ENCODE peak calls at places on chromosomes 16 and 17, in four cellular contexts. H is SK-N-SH, Z is fibroblast of lung, L is mammary epithelial cell. U is an unnamed sample. For H3K4me1, the result is how much of the 10 kb centered on the place peaks cover.

GRCh38 chr17:29036584-29036983 is 6.4 kb upstream of the PIPOX start:
- DNase-seq in H (no peak), Z (no peak), L (no peak), U (no peak)

GRCh38 chr16:27918755-27919154 is 144.8 kb downstream of the GSG1L start:
- DNase-seq in H (no peak), Z (peak), L (peak), U (no peak)

GRCh38 chr17:7848665-7849184 is 6.1 kb upstream of the TMEM88 start:
- DNase-seq in H (no peak), Z (no peak), L (no peak), U (no peak)

GRCh38 chr16:49027420-49027819 is 254.2 kb downstream of the CBLN1 start:
- DNase-seq in Z (no peak), L (no peak), H (no peak), U (no peak)

GRCh38 chr17:18182978-18183333 is 672 bp upstream of the ALKBH5 start:
- DNase-seq in H (peak), L (no peak), Z (peak), U (peak)

GRCh38 chr17:5203908-5204294 is 12.2 kb upstream of the ZNF594 start:
- DNase-seq in H (no peak), L (peak), Z (peak), U (no peak)

GRCh38 chr17:8162232-8162996 is at the start of gene VAMP2:
- DNase-seq in L (peak), H (peak), Z (peak), U (no peak)

GRCh38 chr17:15123593-15124590 is 141.2 kb downstream of the PMP22 start:
- DNase-seq in H (no peak), L (no peak), Z (peak), U (no peak)

GRCh38 chr17:17355426-17355825 is 52.3 kb downstream of the NT5M start:
- DNase-seq in L (no peak), H (no peak), Z (no peak), U (no peak)

GRCh38 chr16:70289229-70290098 is at the start of gene AARS1:
- DNase-seq in L (peak), H (peak), Z (peak), U (peak)

GRCh38 chr16:70294385-70295029 is 4.5 kb upstream of the DDX19B start:
- DNase-seq in L (no peak), Z (no peak), H (no peak), U (no peak)

GRCh38 chr16:70295634-70296033 is 3.4 kb upstream of the DDX19B start:
- DNase-seq in L (no peak), Z (no peak), H (no peak), U (no peak)

GRCh38 chr16:70290949-70291519 is 1.7 kb upstream of the AARS1 start:
- DNase-seq in H (no peak), L (no peak), Z (no peak), U (no peak)
- H2AFZ ChIP-seq in H (peak), L (peak), Z (no peak), U (no peak)

GRCh38 chr17:49830605-49831004 is 17.3 kb downstream of the TAC4 start:
- DNase-seq in Z (peak), L (no peak), H (no peak), U (no peak)

GRCh38 chr17:49832840-49833599 is 14.8 kb downstream of the TAC4 start:
- DNase-seq in Z (no peak), L (no peak), H (no peak), U (no peak)

GRCh38 chr17:49834118-49834743 is 13.6 kb downstream of the TAC4 start:
- DNase-seq in L (no peak), Z (peak), H (no peak), U (no peak)

GRCh38 chr17:49836111-49837030 is 11.5 kb downstream of the TAC4 start:
- DNase-seq in L (no peak), Z (peak), H (no peak), U (no peak)

DNA sequence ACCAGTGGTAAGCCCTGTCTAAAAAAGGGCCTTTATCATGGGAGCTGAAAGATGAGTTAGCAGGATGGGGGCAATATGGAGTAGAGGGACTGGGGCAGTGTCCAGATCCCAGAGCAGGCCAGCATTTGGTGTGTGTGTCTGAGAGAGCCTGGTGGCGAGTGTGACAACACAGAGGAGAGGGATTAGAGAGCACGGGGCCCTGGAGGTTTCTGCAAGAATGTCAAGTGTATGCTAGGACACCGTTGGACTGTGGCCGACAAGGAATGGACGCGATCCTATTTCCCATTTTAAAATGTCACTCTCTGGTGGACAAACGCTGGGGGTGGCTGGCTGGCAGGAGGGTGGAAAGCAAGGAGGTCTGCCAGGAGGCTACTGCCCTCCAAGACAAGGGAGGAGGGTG is 12.4 kb downstream of the TAC4 start:
- DNase-seq in Z (no peak), L (no peak), H (no peak), U (no peak)
- H3K4me2 ChIP-seq in Z (no peak), L (no peak), H (no peak), U (no peak)

DNA sequence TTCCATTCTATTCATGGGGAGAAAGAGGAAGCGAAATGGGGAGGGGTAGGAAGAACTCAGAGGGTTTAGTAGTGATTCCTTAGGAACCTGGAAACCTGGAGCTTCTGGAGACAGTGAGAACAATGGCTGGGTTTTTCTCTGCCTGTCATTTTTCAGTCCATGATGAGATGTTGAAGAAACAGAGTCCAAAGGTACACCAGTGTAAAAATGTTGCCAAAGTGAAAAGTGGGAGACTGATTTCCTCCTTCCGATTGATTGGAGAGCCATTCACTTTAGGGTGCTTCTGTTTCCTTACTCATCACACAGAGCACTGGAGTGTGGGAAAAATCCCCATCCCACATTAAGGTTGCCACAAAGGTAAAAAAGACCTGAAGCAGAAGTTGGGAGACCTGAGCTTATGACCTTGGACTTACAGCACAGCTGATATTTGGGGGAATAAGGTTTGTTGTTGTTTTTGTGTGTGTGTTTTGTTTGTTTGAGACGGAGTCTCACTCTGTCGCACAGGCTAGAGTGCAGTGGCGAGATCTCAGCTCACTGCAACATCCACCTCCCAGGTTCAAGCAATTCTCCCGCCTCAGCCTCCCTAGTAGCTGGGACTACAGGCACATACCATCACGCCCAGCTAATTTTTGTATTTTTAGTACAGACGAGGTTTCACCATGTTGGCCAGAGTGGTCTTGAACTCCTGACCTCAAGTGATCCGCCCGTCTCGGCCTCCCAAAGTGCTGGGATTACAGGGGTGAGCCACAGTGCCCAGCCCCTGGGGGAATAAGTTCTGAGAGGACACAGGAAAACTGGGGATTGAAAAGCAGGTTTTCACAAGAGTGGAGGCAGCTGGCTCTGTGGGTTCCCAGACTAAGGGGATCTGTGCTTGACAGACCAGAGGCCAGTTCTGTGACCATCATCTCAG is 1.4 kb upstream of the DHX8 start:
- DNase-seq in H (no peak), Z (no peak), L (no peak), U (no peak)
- H3K4me1 ChIP-seq in H (under half), Z (under half), L (under half), U (under half)

GRCh38 chr16:52577130-52577706 is 30.3 kb upstream of the TOX3 start:
- DNase-seq in Z (no peak), L (no peak), H (no peak), U (no peak)

GRCh38 chr16:52578829-52579193 is 31.9 kb upstream of the TOX3 start:
- DNase-seq in L (no peak), H (no peak), Z (no peak), U (no peak)

GRCh38 chr16:52581530-52581929 is 34.6 kb upstream of the TOX3 start:
- DNase-seq in Z (no peak), H (no peak), L (no peak), U (no peak)

GRCh38 chr16:52580488-52580887 is 33.5 kb upstream of the TOX3 start:
- DNase-seq in H (no peak), Z (no peak), L (no peak), U (no peak)

GRCh38 chr16:52578007-52578828 is 31.3 kb upstream of the TOX3 start:
- DNase-seq in Z (no peak), L (no peak), H (no peak), U (no peak)
- H2AFZ ChIP-seq in Z (no peak), L (no peak), H (no peak), U (no peak)

GRCh38 chr17:81428121-81428515 is 32.9 kb downstream of the BAHCC1 start:
- DNase-seq in L (no peak), H (peak), Z (peak), U (no peak)

GRCh38 chr17:81428945-81429344 is 33.7 kb downstream of the BAHCC1 start:
- DNase-seq in H (no peak), L (no peak), Z (no peak), U (no peak)

GRCh38 chr17:81428521-81428920 is 33.3 kb downstream of the BAHCC1 start:
- DNase-seq in L (no peak), H (no peak), Z (no peak), U (no peak)

GRCh38 chr17:81427446-81428120 is 32.3 kb downstream of the BAHCC1 start:
- DNase-seq in Z (no peak), L (no peak), H (peak), U (no peak)

DNA sequence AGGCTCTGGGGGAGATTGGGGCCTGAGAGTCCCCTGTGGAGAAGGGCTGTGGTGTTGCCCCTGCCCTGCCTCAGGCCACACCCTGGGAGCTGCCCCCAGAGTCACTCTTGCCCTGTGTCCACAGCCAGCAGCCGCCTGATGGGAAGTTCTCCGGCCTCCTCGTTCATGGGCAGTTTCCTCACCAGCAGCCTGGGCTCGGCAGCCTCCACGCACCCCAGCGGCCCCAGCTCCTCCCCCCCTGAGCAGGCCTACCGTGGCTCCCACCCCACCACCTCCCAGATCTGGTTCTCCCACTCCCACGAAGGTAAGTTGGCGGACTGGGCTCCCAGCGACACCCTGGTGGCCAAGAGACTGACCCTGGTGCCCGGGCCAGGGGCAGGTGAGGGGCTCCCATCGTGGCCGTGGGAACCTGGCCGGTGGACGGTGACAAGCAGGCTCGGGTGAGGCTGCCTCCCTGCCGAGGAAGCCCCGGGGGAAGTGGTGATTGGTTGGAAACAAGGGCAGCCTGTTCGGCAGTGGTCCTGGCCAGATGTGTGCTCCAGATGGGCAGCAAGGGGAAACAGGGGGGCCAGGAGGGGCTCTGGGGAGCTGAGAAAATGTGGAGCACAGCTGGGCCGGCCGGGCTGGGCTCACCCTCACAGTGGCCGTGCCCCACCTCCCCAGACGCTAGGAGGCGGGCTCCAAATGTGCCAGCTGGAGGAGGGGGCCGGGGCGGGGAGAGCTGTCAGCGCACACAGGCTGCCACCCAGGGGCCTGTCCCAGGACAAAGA is 31.6 kb downstream of the BAHCC1 start:
- DNase-seq in H (peak), L (no peak), Z (no peak), U (no peak)
- H3K4me2 ChIP-seq in H (no peak), L (no peak), Z (no peak), U (no peak)

DNA sequence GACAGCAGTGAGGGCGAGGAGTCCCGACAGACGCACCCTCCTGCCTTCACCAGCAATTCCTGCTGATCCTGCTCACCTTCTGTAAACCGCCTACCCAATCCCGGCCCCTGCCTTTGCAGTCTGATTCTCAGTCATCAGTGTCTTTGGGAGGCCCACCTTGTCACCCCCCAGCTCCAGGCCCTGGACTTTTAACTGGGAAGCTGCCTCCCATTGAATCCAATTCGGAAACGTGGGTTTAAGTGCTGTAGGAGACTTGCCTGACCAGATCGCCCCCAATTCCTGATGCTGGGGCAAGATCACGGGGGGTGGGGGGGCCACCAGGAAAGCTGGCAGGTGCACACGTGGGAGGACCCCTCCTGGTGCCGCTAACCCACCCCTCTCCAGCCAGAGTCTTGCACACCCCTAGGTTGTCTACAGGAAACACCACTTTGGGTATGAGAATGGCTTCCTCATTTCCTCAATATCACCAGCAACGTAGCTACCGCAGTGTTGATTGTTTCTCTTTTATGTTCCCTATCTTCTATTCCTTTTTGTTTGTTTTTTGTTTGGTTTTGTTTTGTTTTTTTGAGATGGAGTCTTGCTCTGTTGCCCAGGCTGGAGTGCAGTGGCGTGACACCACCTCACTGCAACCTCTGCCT is 46.6 kb upstream of the CMIP start:
- DNase-seq in L (no peak), Z (no peak), H (no peak), U (no peak)
- H3K4me1 ChIP-seq in L (under half), Z (under half), H (under half), U (under half)

GRCh38 chr17:2120550-2121335 is 65.8 kb downstream of the HIC1 start:
- DNase-seq in L (no peak), Z (peak), H (no peak), U (no peak)

GRCh38 chr17:2124391-2124790 is 69.5 kb downstream of the HIC1 start:
- DNase-seq in L (no peak), Z (peak), H (no peak), U (no peak)

GRCh38 chr17:2122641-2123302 is 67.9 kb downstream of the HIC1 start:
- DNase-seq in L (peak), Z (peak), H (peak), U (peak)

GRCh38 chr17:2125013-2125535 is 70.2 kb downstream of the HIC1 start:
- DNase-seq in L (no peak), Z (peak), H (no peak), U (no peak)

DNA sequence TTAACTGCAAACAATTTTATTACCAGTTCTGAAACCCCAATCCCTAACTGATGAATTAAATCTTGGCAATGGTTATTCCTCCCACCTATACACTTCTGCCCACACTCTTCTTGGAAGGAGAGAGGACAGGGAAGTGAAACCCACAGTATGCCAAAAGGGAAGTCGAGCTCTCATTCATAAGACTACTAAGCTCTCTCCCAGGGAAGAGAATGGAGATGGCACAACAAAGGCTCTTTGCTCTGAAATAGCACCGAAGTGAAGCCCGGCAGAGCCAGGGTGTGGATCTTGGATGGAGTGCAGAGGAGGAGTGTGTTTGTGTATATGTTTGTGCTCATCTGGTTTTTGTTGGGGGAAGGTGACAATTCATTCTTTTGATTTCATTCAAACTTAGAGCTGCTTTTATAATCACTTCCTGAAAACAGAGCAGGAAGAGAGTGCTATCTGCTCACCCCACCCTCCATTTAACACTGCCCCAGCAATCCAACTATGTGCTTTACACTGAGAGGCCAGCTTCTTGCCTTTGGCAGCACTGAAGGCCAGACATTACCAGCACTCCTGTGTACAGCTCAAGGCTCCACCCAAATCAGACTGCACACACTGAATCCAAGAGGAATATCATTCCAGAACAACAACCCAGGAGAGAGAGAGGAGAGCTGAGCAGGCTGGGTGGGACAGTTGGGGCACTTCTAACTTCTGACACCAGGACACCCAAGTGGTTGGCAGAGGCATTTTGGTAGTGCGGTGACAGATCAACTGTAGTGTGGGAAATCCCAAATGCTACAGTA is 68.8 kb downstream of the HIC1 start:
- DNase-seq in L (no peak), Z (peak), H (no peak), U (peak)
- H2AFZ ChIP-seq in L (peak), Z (no peak), H (no peak), U (no peak)

GRCh38 chr17:806346-807145 is 24.4 kb downstream of the MRM3 start:
- DNase-seq in Z (no peak), H (no peak), L (no peak), U (no peak)
- H3K4me2 ChIP-seq in Z (no peak), H (no peak), L (no peak), U (no peak)

GRCh38 chr17:40553694-40554534 is 11.4 kb downstream of the CCR7 start:
- DNase-seq in H (no peak), Z (peak), L (no peak), U (no peak)

GRCh38 chr17:40554646-40555295 is 10.5 kb downstream of the CCR7 start:
- DNase-seq in L (no peak), Z (no peak), H (no peak), U (no peak)

GRCh38 chr17:40556198-40556661 is 9.0 kb downstream of the CCR7 start:
- DNase-seq in H (no peak), Z (no peak), L (no peak), U (no peak)

GRCh38 chr17:40556884-40557414 is 8.3 kb downstream of the CCR7 start:
- DNase-seq in H (peak), Z (no peak), L (no peak), U (no peak)

GRCh38 chr17:40555296-40556190 is 9.7 kb downstream of the CCR7 start:
- DNase-seq in H (no peak), Z (no peak), L (no peak), U (no peak)
- H3K4me1 ChIP-seq in H (half or more), Z (half or more), L (under half), U (under half)